ENCODE peak calls at places on chromosomes 11 and 22, in six cellular contexts. One of them, this sample, is unnamed.

GRCh38 chr22:37659066-37659896 is 758 bp downstream of the PDXP start:
- DNase-seq in SK-N-SH: peak; percentile 72
- DNase-seq in GM12878: no peak
- DNase-seq in K562: no peak
- DNase-seq in HepG2: peak; percentile 73
- DNase-seq in HL-60: peak; percentile 50
- DNase-seq in this sample: no peak

GRCh38 chr11:69361048-69361447 is 67.1 kb downstream of the MYEOV start:
- DNase-seq in SK-N-SH: no peak
- DNase-seq in GM12878: no peak
- DNase-seq in K562: no peak
- DNase-seq in HepG2: no peak
- DNase-seq in HL-60: no peak
- DNase-seq in this sample: peak; percentile 27

GRCh38 chr11:128790200-128790599 is 76.9 kb downstream of the KCNJ1 start:
- DNase-seq in SK-N-SH: no peak
- DNase-seq in GM12878: no peak
- DNase-seq in K562: no peak
- DNase-seq in HepG2: no peak
- DNase-seq in HL-60: no peak
- DNase-seq in this sample: no peak

GRCh38 chr11:96006016-96006415 is 82.1 kb upstream of the MTMR2 start:
- DNase-seq in SK-N-SH: no peak
- DNase-seq in GM12878: no peak
- DNase-seq in K562: no peak
- DNase-seq in HepG2: no peak
- DNase-seq in HL-60: no peak
- DNase-seq in this sample: no peak

GRCh38 chr11:72036687-72037086 is 38.0 kb downstream of the IL18BP start:
- DNase-seq in SK-N-SH: no peak
- DNase-seq in GM12878: no peak
- DNase-seq in K562: no peak
- DNase-seq in HepG2: no peak
- DNase-seq in HL-60: no peak
- DNase-seq in this sample: no peak

GRCh38 chr11:118342503-118343161 is at the start of gene CD3D:
- DNase-seq in SK-N-SH: no peak
- DNase-seq in GM12878: no peak
- DNase-seq in K562: peak; percentile 84
- DNase-seq in HepG2: peak; percentile 20
- DNase-seq in HL-60: no peak
- DNase-seq in this sample: no peak

GRCh38 chr11:133306019-133306418 is 226.3 kb downstream of the OPCML start:
- DNase-seq in SK-N-SH: no peak
- DNase-seq in GM12878: no peak
- DNase-seq in K562: no peak
- DNase-seq in HepG2: no peak
- DNase-seq in HL-60: no peak
- DNase-seq in this sample: no peak

GRCh38 chr11:118876261-118876660 is 7.4 kb upstream of the CXCR5 start:
- DNase-seq in SK-N-SH: no peak
- DNase-seq in GM12878: no peak
- DNase-seq in K562: no peak
- DNase-seq in HepG2: no peak
- DNase-seq in HL-60: no peak
- DNase-seq in this sample: no peak

GRCh38 chr11:45459501-45459900 is 173.4 kb upstream of the SYT13 start:
- DNase-seq in SK-N-SH: no peak
- DNase-seq in GM12878: no peak
- DNase-seq in K562: no peak
- DNase-seq in HepG2: no peak
- DNase-seq in HL-60: no peak
- DNase-seq in this sample: no peak

GRCh38 chr22:50674606-50675552 is 2.3 kb downstream of the SHANK3 start:
- DNase-seq in SK-N-SH: peak; percentile 97
- DNase-seq in GM12878: no peak
- DNase-seq in K562: peak; percentile 18
- DNase-seq in HepG2: peak; percentile 32
- DNase-seq in HL-60: peak; percentile 38
- DNase-seq in this sample: peak; percentile 57

GRCh38 chr22:20132686-20133246 is 1.2 kb downstream of the ZDHHC8 start:
- DNase-seq in SK-N-SH: no peak
- DNase-seq in GM12878: no peak
- DNase-seq in K562: no peak
- DNase-seq in HepG2: no peak
- DNase-seq in HL-60: no peak
- DNase-seq in this sample: no peak

GRCh38 chr22:20130739-20131592 is 638 bp upstream of the ZDHHC8 start:
- DNase-seq in SK-N-SH: peak; percentile 94
- DNase-seq in GM12878: no peak
- DNase-seq in K562: peak; percentile 98
- DNase-seq in HepG2: peak; percentile 28
- DNase-seq in HL-60: no peak
- DNase-seq in this sample: no peak

GRCh38 chr22:20130319-20130718 is 1.3 kb upstream of the ZDHHC8 start:
- DNase-seq in SK-N-SH: no peak
- DNase-seq in GM12878: no peak
- DNase-seq in K562: no peak
- DNase-seq in HepG2: no peak
- DNase-seq in HL-60: no peak
- DNase-seq in this sample: no peak

GRCh38 chr22:20131593-20131855 is at the start of gene ZDHHC8:
- DNase-seq in SK-N-SH: no peak
- DNase-seq in GM12878: no peak
- DNase-seq in K562: peak; percentile 89
- DNase-seq in HepG2: no peak
- DNase-seq in HL-60: no peak
- DNase-seq in this sample: no peak

GRCh38 chr22:20131856-20132685 is 467 bp downstream of the ZDHHC8 start:
- DNase-seq in SK-N-SH: peak; percentile 85
- DNase-seq in GM12878: no peak
- DNase-seq in K562: peak; percentile 66
- DNase-seq in HepG2: no peak
- DNase-seq in HL-60: no peak
- DNase-seq in this sample: no peak
- TF ChIP-seq GABPA in SK-N-SH: no peak
- TF ChIP-seq GABPA in GM12878: no peak
- TF ChIP-seq GABPA in K562: no peak
- TF ChIP-seq GABPA in HepG2: no peak
- TF ChIP-seq GABPA in HL-60: no peak
- TF ChIP-seq GABPA in this sample: no peak

GRCh38 chr11:73248526-73249185 is 23.5 kb upstream of the P2RY6 start:
- DNase-seq in SK-N-SH: no peak
- DNase-seq in GM12878: no peak
- DNase-seq in K562: no peak
- DNase-seq in HepG2: no peak
- DNase-seq in HL-60: no peak
- DNase-seq in this sample: no peak

GRCh38 chr11:73249858-73250773 is 22.0 kb upstream of the P2RY6 start:
- DNase-seq in SK-N-SH: no peak
- DNase-seq in GM12878: no peak
- DNase-seq in K562: no peak
- DNase-seq in HepG2: no peak
- DNase-seq in HL-60: no peak
- DNase-seq in this sample: no peak

GRCh38 chr11:73252577-73253191 is 19.5 kb upstream of the P2RY6 start:
- DNase-seq in SK-N-SH: peak; percentile 26
- DNase-seq in GM12878: no peak
- DNase-seq in K562: no peak
- DNase-seq in HepG2: no peak
- DNase-seq in HL-60: no peak
- DNase-seq in this sample: no peak

GRCh38 chr11:73246303-73246702 is 25.8 kb upstream of the P2RY6 start:
- DNase-seq in SK-N-SH: no peak
- DNase-seq in GM12878: no peak
- DNase-seq in K562: no peak
- DNase-seq in HepG2: no peak
- DNase-seq in HL-60: no peak
- DNase-seq in this sample: no peak

GRCh38 chr11:73249304-73249703 is 22.8 kb upstream of the P2RY6 start:
- DNase-seq in SK-N-SH: no peak
- DNase-seq in GM12878: peak; percentile 32
- DNase-seq in K562: no peak
- DNase-seq in HepG2: no peak
- DNase-seq in HL-60: no peak
- DNase-seq in this sample: no peak
- TF ChIP-seq GABPA in SK-N-SH: no peak
- TF ChIP-seq GABPA in GM12878: no peak
- TF ChIP-seq GABPA in K562: no peak
- TF ChIP-seq GABPA in HepG2: no peak
- TF ChIP-seq GABPA in HL-60: no peak
- TF ChIP-seq GABPA in this sample: no peak

GRCh38 chr22:23763579-23764331 is 965 bp downstream of the C22orf15 start:
- DNase-seq in SK-N-SH: peak; percentile 25
- DNase-seq in GM12878: no peak
- DNase-seq in K562: peak; percentile 23
- DNase-seq in HepG2: no peak
- DNase-seq in HL-60: no peak
- DNase-seq in this sample: no peak
- TF ChIP-seq GABPA in SK-N-SH: no peak
- TF ChIP-seq GABPA in GM12878: no peak
- TF ChIP-seq GABPA in K562: no peak
- TF ChIP-seq GABPA in HepG2: no peak
- TF ChIP-seq GABPA in HL-60: no peak
- TF ChIP-seq GABPA in this sample: no peak

GRCh38 chr11:113572349-113572748 is 97.2 kb upstream of the DRD2 start:
- DNase-seq in SK-N-SH: no peak
- DNase-seq in GM12878: no peak
- DNase-seq in K562: no peak
- DNase-seq in HepG2: no peak
- DNase-seq in HL-60: no peak
- DNase-seq in this sample: no peak

GRCh38 chr11:113570906-113571305 is 95.7 kb upstream of the DRD2 start:
- DNase-seq in SK-N-SH: no peak
- DNase-seq in GM12878: no peak
- DNase-seq in K562: no peak
- DNase-seq in HepG2: no peak
- DNase-seq in HL-60: no peak
- DNase-seq in this sample: no peak

GRCh38 chr11:113571531-113571930 is 96.3 kb upstream of the DRD2 start:
- DNase-seq in SK-N-SH: no peak
- DNase-seq in GM12878: no peak
- DNase-seq in K562: no peak
- DNase-seq in HepG2: no peak
- DNase-seq in HL-60: no peak
- DNase-seq in this sample: no peak

GRCh38 chr11:113574586-113574985 is 99.4 kb upstream of the DRD2 start:
- DNase-seq in SK-N-SH: no peak
- DNase-seq in GM12878: no peak
- DNase-seq in K562: no peak
- DNase-seq in HepG2: no peak
- DNase-seq in HL-60: no peak
- DNase-seq in this sample: no peak

GRCh38 chr11:113574171-113574570 is 99.0 kb upstream of the DRD2 start:
- DNase-seq in SK-N-SH: no peak
- DNase-seq in GM12878: no peak
- DNase-seq in K562: no peak
- DNase-seq in HepG2: no peak
- DNase-seq in HL-60: no peak
- DNase-seq in this sample: no peak
- TF ChIP-seq GABPA in SK-N-SH: no peak
- TF ChIP-seq GABPA in GM12878: no peak
- TF ChIP-seq GABPA in K562: no peak
- TF ChIP-seq GABPA in HepG2: no peak
- TF ChIP-seq GABPA in HL-60: no peak
- TF ChIP-seq GABPA in this sample: no peak

DNA sequence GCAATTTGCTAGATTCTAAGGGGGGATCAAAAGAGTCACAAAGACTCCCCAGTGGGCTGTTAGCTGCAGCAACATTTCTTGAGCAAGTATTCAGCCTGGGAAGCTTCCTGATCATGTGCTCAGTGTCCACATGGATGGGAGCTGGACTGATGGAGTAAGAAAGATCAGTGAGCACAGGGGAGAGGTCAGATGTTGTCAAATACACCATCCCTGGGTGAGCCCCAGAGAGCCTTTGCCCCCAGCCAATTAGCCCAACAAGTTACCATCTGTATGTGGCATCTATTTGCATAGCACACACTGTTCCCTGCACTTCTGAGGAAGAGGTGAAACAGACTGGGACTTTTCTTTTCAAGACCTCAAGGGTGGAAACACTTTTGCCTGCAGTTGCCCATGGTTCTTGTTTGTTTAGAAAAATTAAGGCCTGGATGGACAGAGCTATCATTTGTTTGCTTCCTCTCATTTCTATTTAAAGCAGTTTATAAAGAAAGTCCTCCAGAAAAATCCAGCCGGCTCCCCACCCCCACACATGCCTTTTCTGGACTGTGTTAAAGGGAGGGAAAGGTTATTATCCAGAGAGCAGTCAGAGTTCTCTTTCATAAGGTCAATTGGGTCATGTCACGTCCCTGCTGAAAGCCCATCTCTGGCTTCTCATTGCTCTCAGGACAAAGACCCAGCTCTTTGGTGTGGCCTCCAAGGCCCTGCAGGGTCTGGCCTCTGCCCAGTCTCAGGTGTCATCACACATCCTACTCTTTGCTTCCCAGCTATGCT is 10.0 kb upstream of the GRK3 start:
- DNase-seq in SK-N-SH: no peak
- DNase-seq in GM12878: no peak
- DNase-seq in K562: no peak
- DNase-seq in HepG2: no peak
- DNase-seq in HL-60: no peak
- DNase-seq in this sample: no peak
- TF ChIP-seq GABPA in SK-N-SH: no peak
- TF ChIP-seq GABPA in GM12878: no peak
- TF ChIP-seq GABPA in K562: no peak
- TF ChIP-seq GABPA in HepG2: no peak
- TF ChIP-seq GABPA in HL-60: no peak
- TF ChIP-seq GABPA in this sample: no peak

GRCh38 chr22:45966320-45966891 is 10.6 kb downstream of the WNT7B start:
- DNase-seq in SK-N-SH: no peak
- DNase-seq in GM12878: no peak
- DNase-seq in K562: no peak
- DNase-seq in HepG2: no peak
- DNase-seq in HL-60: no peak
- DNase-seq in this sample: no peak
- TF ChIP-seq GABPA in SK-N-SH: no peak
- TF ChIP-seq GABPA in GM12878: no peak
- TF ChIP-seq GABPA in K562: no peak
- TF ChIP-seq GABPA in HepG2: no peak
- TF ChIP-seq GABPA in HL-60: no peak
- TF ChIP-seq GABPA in this sample: no peak

GRCh38 chr11:19595840-19596751 is 116.5 kb upstream of the NAV2 start:
- DNase-seq in SK-N-SH: peak; percentile 74
- DNase-seq in GM12878: no peak
- DNase-seq in K562: no peak
- DNase-seq in HepG2: no peak
- DNase-seq in HL-60: no peak
- DNase-seq in this sample: no peak

GRCh38 chr11:19598876-19599275 is 113.8 kb upstream of the NAV2 start:
- DNase-seq in SK-N-SH: no peak
- DNase-seq in GM12878: no peak
- DNase-seq in K562: no peak
- DNase-seq in HepG2: no peak
- DNase-seq in HL-60: no peak
- DNase-seq in this sample: no peak

GRCh38 chr11:19597876-19598275 is 114.8 kb upstream of the NAV2 start:
- DNase-seq in SK-N-SH: peak; percentile 63
- DNase-seq in GM12878: no peak
- DNase-seq in K562: no peak
- DNase-seq in HepG2: no peak
- DNase-seq in HL-60: no peak
- DNase-seq in this sample: no peak

GRCh38 chr11:19598456-19598855 is 114.2 kb upstream of the NAV2 start:
- DNase-seq in SK-N-SH: peak; percentile 51
- DNase-seq in GM12878: no peak
- DNase-seq in K562: no peak
- DNase-seq in HepG2: no peak
- DNase-seq in HL-60: no peak
- DNase-seq in this sample: no peak

GRCh38 chr11:19597194-19597593 is 115.4 kb upstream of the NAV2 start:
- DNase-seq in SK-N-SH: peak; percentile 37
- DNase-seq in GM12878: no peak
- DNase-seq in K562: no peak
- DNase-seq in HepG2: no peak
- DNase-seq in HL-60: no peak
- DNase-seq in this sample: no peak
- TF ChIP-seq GABPA in SK-N-SH: no peak
- TF ChIP-seq GABPA in GM12878: no peak
- TF ChIP-seq GABPA in K562: no peak
- TF ChIP-seq GABPA in HepG2: no peak
- TF ChIP-seq GABPA in HL-60: no peak
- TF ChIP-seq GABPA in this sample: no peak

This sample was measured in H1.